ENCODE peak calls at places on chromosomes 6 and 20, in six cellular contexts. M, H, V, S, B and L are unnamed samples.

GRCh38 chr20:2708073-2708415 is 15.5 kb downstream of the EBF4 start:
- DNase-seq in M (no peak), H (no peak), V (no peak), S (no peak), B (no peak), L (no peak)

GRCh38 chr6:131379951-131380350 is 193.1 kb upstream of the ARG1 start:
- DNase-seq in M (no peak), H (no peak), V (no peak), S (no peak), B (no peak), L (no peak)

GRCh38 chr6:117624869-117625481 is 22.7 kb upstream of the GOPC start:
- DNase-seq in M (no peak), H (no peak), V (no peak), S (no peak), B (no peak), L (peak)

GRCh38 chr6:116648161-116648560 is 20.4 kb downstream of the ZUP1 start:
- DNase-seq in M (no peak), H (peak), V (no peak), S (no peak), B (no peak), L (no peak)

GRCh38 chr6:111147440-111147839 is 60.1 kb downstream of the SLC16A10 start:
- DNase-seq in M (no peak), H (no peak), V (no peak), S (no peak), B (no peak), L (no peak)

GRCh38 chr6:142927274-142927586 is 17.7 kb downstream of the HIVEP2 start:
- DNase-seq in M (no peak), H (peak), V (no peak), S (no peak), B (no peak), L (no peak)

GRCh38 chr6:142275146-142276006 is 26.4 kb upstream of the ADGRG6 start:
- DNase-seq in M (no peak), H (peak), V (no peak), S (no peak), B (peak), L (no peak)

GRCh38 chr6:163252132-163252729 is 162.3 kb upstream of the QKI start:
- DNase-seq in M (no peak), H (no peak), V (no peak), S (no peak), B (no peak), L (no peak)

GRCh38 chr20:5908981-5909380 is 41.4 kb downstream of the TRMT6 start:
- DNase-seq in M (no peak), H (no peak), V (no peak), S (no peak), B (no peak), L (no peak)

GRCh38 chr6:44662461-44663121 is 275.1 kb downstream of the CDC5L start:
- DNase-seq in M (no peak), H (no peak), V (peak), S (peak), B (no peak), L (no peak)

DNA sequence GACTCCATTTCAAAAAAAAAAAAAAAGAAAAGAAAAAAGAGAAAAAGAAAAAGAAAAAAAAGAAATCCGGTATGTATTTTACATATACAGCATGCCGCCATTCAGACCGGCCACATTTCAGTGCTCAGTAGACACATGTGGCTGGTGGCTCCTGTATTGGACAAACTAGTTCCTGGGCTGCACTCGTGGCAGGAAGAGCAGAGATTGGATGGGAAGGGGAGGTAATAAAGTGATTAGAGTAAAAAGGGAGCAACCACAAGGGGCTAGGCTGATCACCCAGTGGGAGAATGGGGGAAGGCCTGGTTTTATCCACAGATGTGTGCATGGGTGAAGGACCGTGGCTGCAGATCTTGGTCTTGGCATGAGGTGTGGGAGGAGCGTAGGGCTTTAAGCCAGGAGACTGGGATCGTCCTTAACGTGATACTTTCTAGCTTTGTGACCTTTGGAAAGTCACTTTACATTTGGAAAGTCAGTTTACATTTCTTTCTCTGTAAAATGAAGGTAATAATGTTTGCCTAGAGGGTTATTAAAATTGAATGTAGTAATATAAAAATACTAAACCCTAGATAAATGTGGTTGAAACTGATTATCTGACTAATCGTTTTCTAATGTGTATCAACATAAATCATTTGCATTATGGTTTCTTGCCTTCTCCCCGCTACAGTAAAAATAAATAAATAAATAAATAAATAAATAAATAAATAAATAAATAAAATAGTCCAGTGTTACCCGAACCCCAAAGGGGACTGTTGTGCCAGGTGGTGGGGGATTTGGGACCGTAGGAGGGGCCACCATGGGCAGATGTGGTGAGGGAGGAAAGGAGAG is 869 bp upstream of the TRIM15 start:
- DNase-seq in M (no peak), H (no peak), V (no peak), S (no peak), B (no peak), L (no peak)
- H3K4me3 ChIP-seq in M (peak), H (no peak), V (no peak), S (peak), B (peak), L (no peak)

GRCh38 chr20:11072982-11073381 is 399.2 kb upstream of the JAG1 start:
- DNase-seq in M (no peak), H (no peak), V (no peak), S (no peak), B (no peak), L (no peak)
- TF ChIP-seq MAX in M (no peak), H (no peak), V (no peak), S (no peak), B (no peak), L (no peak)

GRCh38 chr6:149749594-149750135 is at the start of gene PCMT1:
- DNase-seq in M (peak), H (peak), V (peak), S (peak), B (peak), L (peak)
- TF ChIP-seq POLR2A in M (peak), H (peak), V (no peak), S (peak), B (peak), L (peak)

GRCh38 chr6:133587841-133588240 is 301.1 kb upstream of the TCF21 start:
- DNase-seq in M (no peak), H (no peak), V (no peak), S (no peak), B (no peak), L (no peak)
- H3K4me3 ChIP-seq in M (no peak), H (no peak), V (no peak), S (no peak), B (no peak), L (no peak)

GRCh38 chr6:104003803-104004516 is 855.8 kb downstream of the HACE1 start:
- DNase-seq in M (no peak), H (no peak), V (no peak), S (peak), B (no peak), L (no peak)
- TF ChIP-seq MAX in M (no peak), H (no peak), V (no peak), S (no peak), B (no peak), L (no peak)

DNA sequence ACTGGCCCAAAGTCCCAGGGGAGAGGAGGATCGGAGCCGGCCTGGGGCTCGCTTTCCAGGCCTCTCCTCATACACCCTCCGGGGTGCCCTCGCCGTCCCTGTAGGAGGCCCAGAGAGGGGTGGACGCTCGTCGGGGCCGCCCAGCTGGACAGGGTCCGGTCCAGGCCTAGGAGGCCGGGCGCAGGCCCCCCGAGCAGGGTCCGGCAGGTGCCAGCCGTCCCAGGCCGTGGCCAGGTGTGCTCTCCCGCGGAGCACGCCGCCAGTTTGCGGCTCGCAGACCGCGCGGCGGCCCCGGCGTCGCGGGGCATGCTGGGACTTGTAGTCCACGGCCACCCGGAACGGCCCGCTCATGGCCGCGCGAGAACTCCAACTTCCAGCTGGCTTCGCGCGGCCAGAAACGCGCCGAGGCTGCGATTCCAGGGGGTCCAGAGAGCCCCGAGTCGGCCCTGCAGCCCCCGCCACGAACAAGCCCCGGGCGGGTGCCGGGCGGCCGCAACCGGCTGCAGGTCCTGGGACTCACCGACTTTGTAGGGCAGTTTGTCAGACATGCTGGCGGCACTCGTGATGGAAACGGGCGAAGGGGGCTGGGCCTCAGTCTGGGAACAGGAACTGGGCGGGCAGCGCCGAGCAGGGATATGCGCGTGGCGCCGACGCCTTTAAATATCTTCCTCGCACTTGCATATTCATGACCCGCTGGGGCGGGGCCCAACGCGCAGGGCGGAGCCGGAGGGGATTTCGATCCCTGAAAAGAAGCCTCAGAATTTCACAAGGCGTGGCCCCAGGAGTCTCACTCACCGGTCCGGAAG is at the start of gene AHCY:
- DNase-seq in M (peak), H (peak), V (peak), S (peak), B (peak), L (peak)
- TF ChIP-seq POLR2A in M (peak), H (peak), V (peak), S (peak), B (peak), L (peak)

DNA sequence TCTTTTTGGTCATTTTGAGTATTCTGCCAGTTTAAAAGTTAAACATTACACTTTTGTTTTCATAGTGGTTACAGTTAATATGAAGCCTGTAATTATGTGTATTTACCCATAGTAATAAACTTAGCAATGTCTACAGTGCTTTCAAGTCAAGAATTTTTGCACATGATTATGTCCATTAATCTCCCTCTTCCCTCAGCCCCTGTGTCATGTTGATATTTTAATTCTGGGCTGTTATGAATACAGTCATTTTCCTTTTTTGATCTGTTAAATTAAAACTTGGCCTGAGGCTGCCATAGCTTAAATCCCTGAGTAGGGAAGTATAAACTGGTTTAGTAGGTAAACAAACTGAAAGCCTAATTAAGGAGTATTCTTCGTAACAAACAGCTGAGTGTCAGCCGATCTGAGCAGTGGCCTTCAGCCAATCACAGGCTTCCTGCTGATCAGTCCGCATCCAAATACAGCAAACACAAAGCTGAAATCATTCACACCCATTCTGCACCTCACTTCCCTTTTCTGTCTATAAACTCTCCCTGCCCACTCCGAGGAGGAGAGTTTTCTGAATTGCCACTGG is 9.5 kb upstream of the SFT2D1 start:
- DNase-seq in M (no peak), H (no peak), V (no peak), S (peak), B (no peak), L (peak)
- H3K4me3 ChIP-seq in M (no peak), H (no peak), V (no peak), S (peak), B (no peak), L (peak)

GRCh38 chr6:136069119-136069518 is 181.0 kb downstream of the MTFR2 start:
- DNase-seq in M (no peak), H (peak), V (no peak), S (no peak), B (peak), L (no peak)
- TF ChIP-seq MAX in M (peak), H (peak), V (no peak), S (no peak), B (peak), L (no peak)

DNA sequence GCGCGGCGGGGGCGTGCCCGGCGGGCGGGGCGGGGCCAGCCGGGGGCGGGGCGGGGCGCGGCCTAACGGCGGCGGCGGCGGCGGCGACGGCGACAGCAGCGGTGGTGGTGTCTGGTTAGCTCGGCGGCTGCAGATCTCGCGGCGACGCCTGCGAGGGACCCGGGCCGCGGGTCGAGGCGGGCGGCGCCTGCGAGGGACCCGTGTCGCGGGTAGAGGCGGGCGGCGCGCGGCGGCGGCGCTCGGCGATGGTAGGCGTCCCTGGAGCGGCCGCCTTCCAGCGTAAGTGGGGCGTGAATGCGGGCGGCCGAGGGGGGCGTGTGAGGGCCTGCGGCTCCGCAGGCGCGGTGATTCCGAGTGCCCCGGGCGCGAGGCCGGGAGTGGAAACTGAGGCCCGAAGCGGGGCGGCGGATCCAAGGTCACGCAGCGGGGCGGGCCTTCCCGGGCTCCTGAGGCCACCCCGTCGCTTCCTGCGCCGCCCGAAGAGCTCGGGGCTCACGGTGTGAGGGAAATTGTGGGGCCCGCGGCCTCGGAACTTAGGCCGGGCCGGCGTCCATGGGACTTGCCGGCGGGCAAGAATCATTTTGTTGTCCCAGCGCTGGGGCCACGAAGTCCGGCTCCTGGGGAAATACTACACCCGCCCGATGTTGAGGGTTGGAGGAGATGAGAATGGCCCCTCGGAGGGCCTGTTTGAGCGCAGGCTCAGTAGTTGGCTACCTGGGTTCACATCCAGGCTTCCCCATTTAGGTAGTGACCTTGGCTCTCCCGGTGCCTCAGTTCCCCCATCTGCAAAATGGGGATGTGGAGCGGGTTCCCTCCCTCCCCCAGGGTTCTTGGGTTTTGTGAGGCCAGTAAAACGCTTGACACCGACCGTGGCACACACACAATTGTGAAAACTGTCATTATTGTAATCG is at the start of gene CBFA2T2:
- DNase-seq in M (peak), H (peak), V (no peak), S (peak), B (peak), L (no peak)
- TF ChIP-seq POLR2A in M (no peak), H (no peak), V (no peak), S (no peak), B (no peak), L (peak)

DNA sequence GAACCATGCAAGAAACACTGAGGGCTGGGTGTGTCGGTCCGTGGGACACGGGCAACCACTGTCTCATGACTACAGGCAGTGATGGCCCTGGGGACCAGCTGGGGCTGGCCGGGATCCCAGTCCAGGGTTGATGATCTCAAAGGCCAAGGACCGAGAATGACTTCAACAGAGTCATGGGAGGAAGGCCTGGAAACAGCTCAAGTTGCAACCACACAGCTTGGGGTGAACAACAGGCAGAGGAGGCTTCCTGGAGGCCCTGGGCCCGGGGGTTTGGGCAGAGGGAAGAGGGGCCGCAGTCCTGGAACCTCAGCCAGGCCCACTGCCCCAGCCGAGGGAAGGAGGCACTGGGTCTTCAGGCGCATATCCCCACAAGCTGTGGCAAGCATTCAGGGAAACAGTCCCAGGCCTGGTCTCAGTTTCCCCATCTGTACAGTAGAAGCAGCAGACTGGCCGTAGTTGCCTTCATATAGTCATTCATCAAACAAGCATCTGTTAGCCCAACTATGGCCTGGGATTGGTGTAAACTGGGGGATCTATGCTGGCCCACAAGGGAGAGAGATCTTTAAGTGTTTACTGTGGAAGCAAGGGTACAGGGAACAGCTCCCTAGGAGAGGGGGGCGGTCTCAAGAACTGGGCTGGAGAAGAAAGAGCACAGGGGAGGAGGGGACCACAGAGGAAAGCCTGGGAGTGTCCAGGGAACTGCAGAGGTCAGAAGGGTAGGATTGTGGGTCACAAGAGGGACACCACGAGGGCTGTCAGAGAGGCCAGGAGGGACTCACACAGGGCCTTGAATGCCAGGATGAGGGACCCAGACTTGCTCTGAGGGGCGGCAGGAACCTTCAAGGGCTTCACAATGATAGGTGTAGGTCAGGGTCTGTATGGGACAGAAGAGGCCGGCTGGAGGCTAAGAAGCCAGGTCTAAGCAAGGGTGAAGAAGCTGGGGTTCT is 2.1 kb downstream of the MYL9 start:
- DNase-seq in M (no peak), H (no peak), V (no peak), S (no peak), B (no peak), L (no peak)
- H3K4me3 ChIP-seq in M (no peak), H (no peak), V (no peak), S (peak), B (no peak), L (no peak)